ENCODE peak calls at places on chromosomes 13 and 19, in four cellular contexts. One of them, this sample, is unnamed.

GRCh38 chr19:23415561-23416191 is 20.4 kb upstream of the ZNF91 start:
- DNase-seq in H1: peak; percentile 79
- DNase-seq in mesendoderm: peak; percentile 97
- DNase-seq in H9: peak; percentile 95
- DNase-seq in this sample: no peak

GRCh38 chr19:10317045-10317856 is 1.4 kb upstream of the FDX2 start:
- DNase-seq in H9: no peak
- DNase-seq in mesendoderm: no peak
- DNase-seq in H1: no peak
- DNase-seq in this sample: no peak

GRCh38 chr13:67735651-67736050 is 505.5 kb upstream of the PCDH9 start:
- DNase-seq in mesendoderm: no peak
- DNase-seq in H9: no peak
- DNase-seq in H1: no peak
- DNase-seq in this sample: no peak

GRCh38 chr19:18683109-18683954 is at the start of gene CRTC1:
- DNase-seq in H1: peak; percentile 46
- DNase-seq in mesendoderm: peak; percentile 85
- DNase-seq in H9: peak; percentile 83
- DNase-seq in this sample: peak; percentile 79

GRCh38 chr19:46344363-46344762 is 2.5 kb upstream of the PPP5C start:
- DNase-seq in mesendoderm: no peak
- DNase-seq in H1: no peak
- DNase-seq in H9: no peak
- DNase-seq in this sample: no peak

GRCh38 chr13:34462843-34463242 is 479.2 kb upstream of the NBEA start:
- DNase-seq in mesendoderm: no peak
- DNase-seq in H9: no peak
- DNase-seq in H1: no peak
- DNase-seq in this sample: peak; percentile 22

GRCh38 chr19:54021363-54021762 is 29.9 kb downstream of the CACNG6 start:
- DNase-seq in H9: no peak
- DNase-seq in H1: no peak
- DNase-seq in mesendoderm: no peak
- DNase-seq in this sample: no peak

GRCh38 chr13:57604442-57604841 is 27.1 kb upstream of the PCDH17 start:
- DNase-seq in H1: no peak
- DNase-seq in H9: no peak
- DNase-seq in mesendoderm: peak; percentile 28
- DNase-seq in this sample: no peak

GRCh38 chr19:53991224-53992113 is at the start of gene CACNG6:
- DNase-seq in H9: peak; percentile 74
- DNase-seq in H1: no peak
- DNase-seq in mesendoderm: peak; percentile 67
- DNase-seq in this sample: no peak

DNA sequence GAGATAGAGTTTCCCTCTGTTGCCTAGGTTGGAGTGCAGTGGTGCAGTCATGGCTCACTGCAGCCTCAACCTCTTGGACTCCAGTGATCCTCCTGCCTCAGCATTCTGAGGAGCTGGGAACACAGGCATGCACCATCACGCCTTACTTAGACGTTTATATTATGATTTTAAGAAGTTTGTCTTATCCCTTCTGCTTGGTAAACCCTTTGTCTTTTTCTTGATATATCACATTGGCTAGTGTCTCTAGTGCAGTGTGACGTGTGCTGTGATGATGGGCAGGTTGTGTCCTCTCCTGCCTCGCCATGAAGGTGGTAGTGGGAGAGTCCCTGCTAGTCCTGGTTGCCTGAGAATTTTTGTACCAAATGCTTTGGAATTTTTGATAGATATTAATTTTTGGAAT is 93.9 kb downstream of the KDM4B start:
- DNase-seq in H9: no peak
- DNase-seq in H1: no peak
- DNase-seq in mesendoderm: no peak
- DNase-seq in this sample: no peak
- H3K79me1 ChIP-seq in H9: no peaks in the 10 kb centered on the region
- H3K79me1 ChIP-seq in H1: no peaks in the 10 kb centered on the region
- H3K79me1 ChIP-seq in mesendoderm: no peaks in the 10 kb centered on the region
- H3K79me1 ChIP-seq in this sample: peaks cover 59% of the 10 kb centered on the region

GRCh38 chr19:56126983-56127780 is 6.1 kb upstream of the ZNF787 start:
- DNase-seq in mesendoderm: no peak
- DNase-seq in H9: no peak
- DNase-seq in H1: no peak
- DNase-seq in this sample: no peak

GRCh38 chr19:56132316-56132822 is 8.7 kb upstream of the ZNF444 start:
- DNase-seq in mesendoderm: no peak
- DNase-seq in H9: no peak
- DNase-seq in H1: no peak
- DNase-seq in this sample: peak; percentile 66

GRCh38 chr19:56133858-56134654 is 7.0 kb upstream of the ZNF444 start:
- DNase-seq in H9: no peak
- DNase-seq in mesendoderm: peak; percentile 57
- DNase-seq in H1: no peak
- DNase-seq in this sample: peak; percentile 17

GRCh38 chr19:56134655-56134922 is 6.5 kb upstream of the ZNF444 start:
- DNase-seq in H9: no peak
- DNase-seq in mesendoderm: no peak
- DNase-seq in H1: no peak
- DNase-seq in this sample: no peak

DNA sequence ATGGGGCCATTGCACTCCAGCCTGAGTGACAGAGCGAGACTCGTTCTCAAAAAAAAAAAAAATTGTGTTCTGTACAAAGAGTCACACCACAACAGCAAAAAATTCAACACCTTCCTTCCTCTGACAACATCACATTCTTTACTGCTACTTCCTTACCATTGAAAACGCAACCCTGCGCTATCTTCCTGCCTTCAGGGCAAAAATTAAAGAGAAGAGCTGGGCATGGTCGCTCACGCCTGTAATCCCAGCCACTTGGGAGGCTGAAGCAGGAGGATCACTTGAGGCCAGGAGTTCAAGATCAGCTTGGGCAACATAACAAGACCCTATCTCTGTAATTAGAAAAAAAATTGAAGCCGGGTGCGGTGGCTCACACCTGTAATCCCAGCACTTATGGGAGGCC is 9.4 kb upstream of the ZNF444 start:
- DNase-seq in H1: no peak
- DNase-seq in mesendoderm: no peak
- DNase-seq in H9: no peak
- DNase-seq in this sample: no peak
- H3K56ac ChIP-seq in H1: no peak overlapping the region
- H3K56ac ChIP-seq in mesendoderm: no peak overlapping the region
- H3K56ac ChIP-seq in H9: no peak overlapping the region
- H3K56ac ChIP-seq in this sample: no peak overlapping the region

GRCh38 chr13:30119476-30119875 is 187.9 kb downstream of the KATNAL1 start:
- DNase-seq in H9: no peak
- DNase-seq in mesendoderm: no peak
- DNase-seq in H1: no peak
- DNase-seq in this sample: peak; percentile 64

GRCh38 chr13:30121244-30121643 is 186.1 kb downstream of the KATNAL1 start:
- DNase-seq in H9: no peak
- DNase-seq in H1: no peak
- DNase-seq in mesendoderm: no peak
- DNase-seq in this sample: no peak

GRCh38 chr13:30120133-30120822 is 187.1 kb downstream of the KATNAL1 start:
- DNase-seq in H1: no peak
- DNase-seq in mesendoderm: no peak
- DNase-seq in H9: no peak
- DNase-seq in this sample: no peak

GRCh38 chr13:30123575-30123974 is 183.8 kb downstream of the KATNAL1 start:
- DNase-seq in mesendoderm: no peak
- DNase-seq in H1: no peak
- DNase-seq in H9: no peak
- DNase-seq in this sample: no peak

DNA sequence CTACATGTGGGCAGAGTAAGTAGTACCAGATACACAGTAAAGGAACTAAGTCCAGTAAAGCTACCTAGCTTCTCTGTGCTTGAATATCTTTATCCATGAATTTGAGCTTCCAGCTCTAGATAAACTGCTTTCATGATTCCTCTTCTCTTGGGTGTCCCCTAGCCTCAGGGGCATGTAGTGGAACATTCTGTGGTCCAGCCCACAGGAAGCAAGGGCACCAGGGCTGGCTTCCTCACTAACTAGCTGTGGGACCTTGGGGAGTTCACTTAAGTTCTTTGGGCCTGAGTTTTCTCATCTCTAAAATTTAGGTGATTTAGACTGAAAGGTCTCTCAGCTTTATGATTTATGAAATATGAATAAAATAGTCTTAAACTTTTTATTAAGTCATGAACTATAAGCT is 185.7 kb downstream of the KATNAL1 start:
- DNase-seq in H1: no peak
- DNase-seq in H9: no peak
- DNase-seq in mesendoderm: no peak
- DNase-seq in this sample: no peak
- H3K79me1 ChIP-seq in H1: no peaks in the 10 kb centered on the region
- H3K79me1 ChIP-seq in H9: no peaks in the 10 kb centered on the region
- H3K79me1 ChIP-seq in mesendoderm: no peaks in the 10 kb centered on the region
- H3K79me1 ChIP-seq in this sample: no peaks in the 10 kb centered on the region

DNA sequence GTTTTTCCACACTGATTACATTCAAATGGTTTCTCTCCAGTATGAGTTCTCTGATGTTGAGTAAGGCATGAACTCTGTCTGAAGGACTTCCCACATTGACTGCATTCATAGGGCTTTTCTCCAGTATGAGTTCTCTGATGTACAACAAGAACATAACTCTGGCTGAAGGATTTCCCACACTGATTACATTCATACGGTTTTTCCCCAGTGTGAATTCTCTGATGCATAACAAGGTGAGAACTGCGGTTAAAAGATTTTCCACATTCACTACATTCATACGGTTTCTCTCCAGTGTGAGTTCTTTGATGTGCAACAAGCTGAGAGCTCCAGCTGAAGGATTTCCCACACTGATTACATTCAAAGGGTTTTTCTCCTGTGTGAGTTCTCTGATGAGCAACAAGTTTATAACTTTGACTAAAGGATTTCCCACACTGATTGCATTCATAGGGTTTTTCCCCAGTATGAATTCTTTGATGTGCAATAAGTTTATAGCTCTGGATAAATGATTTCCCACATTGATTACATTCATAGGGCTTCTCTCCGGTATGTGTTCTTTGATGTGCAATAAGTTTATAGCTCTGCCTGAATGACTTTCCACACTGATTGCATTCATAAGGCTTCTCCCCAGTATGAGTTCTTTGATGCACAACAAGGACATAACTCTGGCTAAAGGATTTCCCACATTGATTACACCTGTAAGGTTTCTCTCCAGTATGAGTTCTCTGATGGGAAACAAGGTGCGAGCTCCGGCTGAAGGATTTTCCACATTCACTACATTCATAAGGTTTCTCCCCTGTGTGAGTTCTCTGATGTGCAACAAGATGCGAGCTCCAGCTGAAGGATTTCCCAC is 23.5 kb downstream of the ZNF180 start:
- DNase-seq in H9: no peak
- DNase-seq in mesendoderm: peak; percentile 55
- DNase-seq in H1: no peak
- DNase-seq in this sample: peak; percentile 15
- H3K56ac ChIP-seq in H9: no peak overlapping the region
- H3K56ac ChIP-seq in mesendoderm: no peak overlapping the region
- H3K56ac ChIP-seq in H1: no peak overlapping the region
- H3K56ac ChIP-seq in this sample: no peak overlapping the region

This sample was measured in IMR-90.